ENCODE peak calls at places on chromosomes 1 and 21, in seven cellular contexts. M is A549, Q is HL-60, V is GM12878, S is HCT116, E is HepG2, P is SK-N-SH. Z is an unnamed sample.

GRCh38 chr1:73800376-73800775 is 397.6 kb downstream of the LRRIQ3 start:
- DNase-seq in M (no peak), Q (no peak), V (no peak), S (no peak), E (no peak), P (no peak), Z (no peak)

GRCh38 chr1:221939598-221939997 is 197.7 kb upstream of the DUSP10 start:
- DNase-seq in M (no peak), Q (no peak), V (peak; percentile 84), S (no peak), E (no peak), P (no peak), Z (no peak)

GRCh38 chr1:25610822-25611630 is 5.6 kb upstream of the MAN1C1 start:
- DNase-seq in M (no peak), Q (no peak), V (no peak), S (peak; percentile 21), E (no peak), P (peak; percentile 54), Z (no peak)

GRCh38 chr1:109716570-109717090 is 4.6 kb downstream of the GSTM5 start:
- DNase-seq in M (no peak), Q (no peak), V (no peak), S (no peak), E (no peak), P (no peak), Z (no peak)

GRCh38 chr1:33281554-33282303 is 25.4 kb downstream of the ZNF362 start:
- DNase-seq in M (no peak), Q (no peak), V (no peak), S (no peak), E (no peak), P (no peak), Z (no peak)

GRCh38 chr1:223140551-223140950 is 2.5 kb downstream of the TLR5 start:
- DNase-seq in M (no peak), Q (no peak), V (no peak), S (no peak), E (no peak), P (no peak), Z (no peak)

GRCh38 chr1:199706826-199707606 is 320.5 kb upstream of the NR5A2 start:
- DNase-seq in M (no peak), Q (no peak), V (no peak), S (no peak), E (no peak), P (no peak), Z (no peak)

GRCh38 chr1:233518344-233518743 is 95.6 kb upstream of the KCNK1 start:
- DNase-seq in M (peak; percentile 33), Q (peak; percentile 20), V (no peak), S (peak; percentile 65), E (no peak), P (peak; percentile 39), Z (peak; percentile 91)

GRCh38 chr1:41504126-41505035 is 19.9 kb upstream of the EDN2 start:
- DNase-seq in M (no peak), Q (no peak), V (no peak), S (peak; percentile 63), E (no peak), P (no peak), Z (no peak)

GRCh38 chr1:16120940-16121410 is 34.9 kb downstream of the EPHA2 start:
- DNase-seq in M (no peak), Q (no peak), V (no peak), S (no peak), E (peak; percentile 64), P (no peak), Z (no peak)

GRCh38 chr1:75529488-75529887 is 81.4 kb downstream of the SLC44A5 start:
- DNase-seq in M (no peak), Q (no peak), V (no peak), S (no peak), E (no peak), P (no peak), Z (no peak)

GRCh38 chr1:226549937-226550670 is 1.5 kb downstream of the STUM start:
- DNase-seq in M (peak; percentile 50), Q (no peak), V (no peak), S (peak; percentile 12), E (no peak), P (peak; percentile 84), Z (peak; percentile 76)

GRCh38 chr1:1274299-1274930 is 761 bp upstream of the UBE2J2 start:
- DNase-seq in M (no peak), Q (no peak), V (no peak), S (no peak), E (no peak), P (no peak), Z (no peak)

GRCh38 chr1:26915204-26915842 is 1.5 kb upstream of the NR0B2 start:
- DNase-seq in M (no peak), Q (no peak), V (no peak), S (no peak), E (peak; percentile 56), P (no peak), Z (no peak)

GRCh38 chr1:97929874-97930465 is 9.1 kb upstream of the DPYD start:
- DNase-seq in M (no peak), Q (no peak), V (no peak), S (no peak), E (no peak), P (no peak), Z (no peak)

GRCh38 chr1:16607433-16607851 is 5.9 kb downstream of the NBPF1 start:
- DNase-seq in M (no peak), Q (no peak), V (no peak), S (no peak), E (no peak), P (no peak), Z (no peak)

GRCh38 chr1:41954533-41954944 is 35.8 kb upstream of the HIVEP3 start:
- DNase-seq in M (no peak), Q (no peak), V (no peak), S (peak; percentile 80), E (no peak), P (no peak), Z (peak; percentile 32)

GRCh38 chr1:232579461-232579860 is 50.5 kb downstream of the SIPA1L2 start:
- DNase-seq in M (no peak), Q (no peak), V (no peak), S (no peak), E (no peak), P (no peak), Z (no peak)

GRCh38 chr1:229896306-229896705 is 170.7 kb upstream of the GALNT2 start:
- DNase-seq in M (no peak), Q (no peak), V (no peak), S (no peak), E (no peak), P (no peak), Z (no peak)

GRCh38 chr1:229895605-229896004 is 171.4 kb upstream of the GALNT2 start:
- DNase-seq in M (no peak), Q (no peak), V (no peak), S (no peak), E (no peak), P (no peak), Z (no peak)

GRCh38 chr1:229894535-229894934 is 172.5 kb upstream of the GALNT2 start:
- DNase-seq in M (no peak), Q (no peak), V (no peak), S (no peak), E (no peak), P (no peak), Z (no peak)

GRCh38 chr1:229892515-229893117 is 174.4 kb upstream of the GALNT2 start:
- DNase-seq in M (no peak), Q (no peak), V (no peak), S (no peak), E (no peak), P (no peak), Z (no peak)

GRCh38 chr1:229893762-229894444 is 173.1 kb upstream of the GALNT2 start:
- DNase-seq in M (no peak), Q (no peak), V (no peak), S (no peak), E (no peak), P (peak; percentile 57), Z (no peak)
- TF ChIP-seq REST in M (no peak), Q (no peak), V (no peak), S (no peak), E (no peak), P (no peak), Z (no peak)

GRCh38 chr21:26964379-26964778 is 2.5 kb downstream of the ADAMTS5 start:
- DNase-seq in M (no peak), Q (no peak), V (no peak), S (no peak), E (no peak), P (no peak), Z (peak; percentile 74)
- TF ChIP-seq REST in M (no peak), Q (no peak), V (no peak), S (no peak), E (no peak), P (no peak), Z (no peak)

GRCh38 chr1:66542811-66543767 is 9.1 kb downstream of the SGIP1 start:
- DNase-seq in M (no peak), Q (no peak), V (no peak), S (peak; percentile 91), E (peak; percentile 98), P (no peak), Z (no peak)
- TF ChIP-seq REST in M (no peak), Q (no peak), V (no peak), S (no peak), E (no peak), P (no peak), Z (no peak)

GRCh38 chr1:110872745-110873435 is at the start of gene CD53:
- DNase-seq in M (no peak), Q (peak; percentile 41), V (peak; percentile 78), S (no peak), E (no peak), P (no peak), Z (no peak)

GRCh38 chr1:110872366-110872744 is 593 bp upstream of the CD53 start:
- DNase-seq in M (no peak), Q (no peak), V (peak; percentile 78), S (no peak), E (no peak), P (no peak), Z (no peak)

GRCh38 chr1:110875216-110875731 is 2.3 kb downstream of the CD53 start:
- DNase-seq in M (no peak), Q (no peak), V (peak; percentile 73), S (no peak), E (no peak), P (no peak), Z (no peak)

GRCh38 chr1:110874303-110875215 is 1.6 kb downstream of the CD53 start:
- DNase-seq in M (no peak), Q (peak; percentile 45), V (no peak), S (no peak), E (no peak), P (no peak), Z (no peak)

GRCh38 chr1:110873856-110874255 is 908 bp downstream of the CD53 start:
- DNase-seq in M (no peak), Q (no peak), V (no peak), S (no peak), E (no peak), P (no peak), Z (no peak)
- TF ChIP-seq REST in M (no peak), Q (no peak), V (no peak), S (no peak), E (no peak), P (no peak), Z (no peak)

Z was measured in GM23338.